ENCODE peak calls at places on chromosomes 12 and 14, in nine cellular contexts. L, B, Z, N, U, S, Y, A and E are unnamed samples.

GRCh38 chr14:63717704-63718103 is 10.2 kb downstream of the SGPP1 start:
- DNase-seq in L (no peak), B (no peak), Z (peak; percentile 26), N (no peak), U (peak; percentile 60), S (no peak), Y (peak; percentile 63), A (peak; percentile 32), E (no peak)

GRCh38 chr12:106601031-106601430 is 18.2 kb downstream of the RFX4 start:
- DNase-seq in L (no peak), B (no peak), Z (no peak), N (no peak), U (no peak), S (no peak), Y (no peak), A (no peak), E (no peak)

GRCh38 chr12:7937867-7938506 is 2.0 kb upstream of the SLC2A3 start:
- DNase-seq in L (no peak), B (no peak), Z (peak; percentile 53), N (no peak), U (peak; percentile 51), S (no peak), Y (peak; percentile 7), A (peak; percentile 49), E (no peak)

GRCh38 chr14:52048641-52049204 is 20.1 kb downstream of the NID2 start:
- DNase-seq in L (no peak), B (no peak), Z (no peak), N (peak; percentile 58), U (no peak), S (no peak), Y (no peak), A (no peak), E (no peak)

GRCh38 chr12:121454921-121455320 is 55.0 kb downstream of the RNF34 start:
- DNase-seq in L (no peak), B (no peak), Z (no peak), N (no peak), U (no peak), S (no peak), Y (no peak), A (no peak), E (no peak)

GRCh38 chr14:73402579-73402978 is 55.8 kb downstream of the NUMB start:
- DNase-seq in L (no peak), B (no peak), Z (no peak), N (no peak), U (no peak), S (no peak), Y (no peak), A (no peak), E (no peak)

GRCh38 chr12:1760566-1761382 is 59.6 kb upstream of the LRTM2 start:
- DNase-seq in L (no peak), B (no peak), Z (peak; percentile 46), N (peak; percentile 3), U (peak; percentile 91), S (no peak), Y (no peak), A (peak; percentile 29), E (no peak)

GRCh38 chr14:102215071-102215470 is 75.4 kb downstream of the WDR20 start:
- DNase-seq in L (no peak), B (no peak), Z (no peak), N (no peak), U (no peak), S (no peak), Y (no peak), A (no peak), E (no peak)

GRCh38 chr14:79584679-79585078 is 626.6 kb downstream of the DIO2 start:
- DNase-seq in L (no peak), B (no peak), Z (peak; percentile 26), N (peak; percentile 91), U (peak; percentile 96), S (no peak), Y (no peak), A (no peak), E (no peak)

GRCh38 chr12:5656836-5657235 is 224.9 kb downstream of the NTF3 start:
- DNase-seq in L (no peak), B (no peak), Z (no peak), N (no peak), U (no peak), S (no peak), Y (no peak), A (no peak), E (no peak)

GRCh38 chr12:122356192-122356635 is 66.3 kb downstream of the CLIP1 start:
- DNase-seq in L (peak; percentile 60), B (peak; percentile 51), Z (peak; percentile 69), N (peak; percentile 65), U (peak; percentile 69), S (peak; percentile 50), Y (peak; percentile 62), A (peak; percentile 51), E (no peak)

GRCh38 chr12:79552186-79552585 is 138.6 kb downstream of the PAWR start:
- DNase-seq in L (no peak), B (no peak), Z (peak; percentile 58), N (no peak), U (no peak), S (no peak), Y (no peak), A (no peak), E (no peak)

GRCh38 chr12:58564721-58565120 is 355.6 kb downstream of the LRIG3 start:
- DNase-seq in L (no peak), B (no peak), Z (no peak), N (peak; percentile 20), U (no peak), S (no peak), Y (no peak), A (no peak), E (no peak)

GRCh38 chr12:93419388-93420034 is 22.2 kb downstream of the UBE2N start:
- DNase-seq in L (no peak), B (no peak), Z (peak; percentile 76), N (no peak), U (peak; percentile 72), S (no peak), Y (peak; percentile 70), A (peak; percentile 55), E (no peak)

GRCh38 chr12:55930771-55931316 is at the start of gene DGKA:
- DNase-seq in L (peak; percentile 84), B (peak; percentile 73), Z (peak; percentile 70), N (peak; percentile 49), U (peak; percentile 86), S (peak; percentile 45), Y (peak; percentile 79), A (peak; percentile 74), E (peak; percentile 57)

GRCh38 chr14:56145181-56145580 is 27.0 kb downstream of the PELI2 start:
- DNase-seq in L (no peak), B (no peak), Z (no peak), N (peak; percentile 9), U (no peak), S (no peak), Y (no peak), A (no peak), E (no peak)

GRCh38 chr12:29316772-29317171 is 64.2 kb downstream of the ERGIC2 start:
- DNase-seq in L (no peak), B (no peak), Z (no peak), N (peak; percentile 72), U (peak; percentile 37), S (no peak), Y (no peak), A (no peak), E (no peak)

GRCh38 chr14:67515386-67516079 is 17.6 kb upstream of the PLEKHH1 start:
- DNase-seq in L (peak; percentile 35), B (no peak), Z (no peak), N (no peak), U (peak; percentile 43), S (peak; percentile 29), Y (peak; percentile 36), A (no peak), E (no peak)

GRCh38 chr14:51554339-51554920 is 97.3 kb upstream of the FRMD6 start:
- DNase-seq in L (no peak), B (no peak), Z (peak; percentile 51), N (peak; percentile 95), U (peak; percentile 99), S (no peak), Y (no peak), A (no peak), E (no peak)

GRCh38 chr14:68404652-68405183 is 388.1 kb downstream of the ZFP36L1 start:
- DNase-seq in L (peak; percentile 25), B (no peak), Z (no peak), N (peak; percentile 51), U (peak; percentile 60), S (no peak), Y (peak; percentile 72), A (no peak), E (no peak)

GRCh38 chr12:54338682-54339296 is 13.9 kb downstream of the COPZ1 start:
- DNase-seq in L (no peak), B (no peak), Z (no peak), N (no peak), U (no peak), S (no peak), Y (no peak), A (no peak), E (no peak)

GRCh38 chr12:89225401-89225800 is 126.9 kb downstream of the DUSP6 start:
- DNase-seq in L (peak; percentile 85), B (peak; percentile 23), Z (peak; percentile 50), N (peak; percentile 45), U (peak; percentile 92), S (no peak), Y (no peak), A (no peak), E (peak; percentile 49)

GRCh38 chr14:48027115-48027514 is 351.7 kb upstream of the MDGA2 start:
- DNase-seq in L (no peak), B (no peak), Z (no peak), N (no peak), U (no peak), S (no peak), Y (no peak), A (no peak), E (no peak)

GRCh38 chr12:53427905-53428594 is 4.4 kb downstream of the AMHR2 start:
- DNase-seq in L (peak; percentile 66), B (no peak), Z (no peak), N (peak; percentile 85), U (peak; percentile 99), S (no peak), Y (no peak), A (no peak), E (no peak)

GRCh38 chr12:3750616-3751015 is 2.3 kb downstream of the CRACR2A start:
- DNase-seq in L (no peak), B (no peak), Z (no peak), N (no peak), U (no peak), S (no peak), Y (no peak), A (no peak), E (peak; percentile 12)

GRCh38 chr14:61517861-61518802 is 177.2 kb upstream of the HIF1A start:
- DNase-seq in L (no peak), B (peak; percentile 60), Z (peak; percentile 39), N (no peak), U (no peak), S (peak; percentile 69), Y (no peak), A (no peak), E (no peak)

GRCh38 chr14:96894966-96895365 is 97.8 kb downstream of the VRK1 start:
- DNase-seq in L (no peak), B (no peak), Z (no peak), N (peak; percentile 1), U (peak; percentile 22), S (no peak), Y (no peak), A (no peak), E (no peak)

GRCh38 chr12:109580684-109581333 is 7.2 kb downstream of the MVK start:
- DNase-seq in L (no peak), B (no peak), Z (no peak), N (no peak), U (no peak), S (no peak), Y (no peak), A (no peak), E (no peak)

GRCh38 chr12:76417116-76417515 is 68.9 kb upstream of the BBS10 start:
- DNase-seq in L (no peak), B (no peak), Z (no peak), N (no peak), U (no peak), S (no peak), Y (no peak), A (no peak), E (no peak)